ENCODE peak calls at places on chromosomes 13 and 19, in nine cellular contexts. M, A, F, W, Z, G, Q, T and R are unnamed samples.

GRCh38 chr19:46697142-46697960 is 19.6 kb downstream of the PRKD2 start:
- DNase-seq in A (peak; percentile 82), Q (peak; percentile 97), F (no peak), W (peak; percentile 72), T (peak; percentile 15), Z (peak; percentile 51), M (peak; percentile 95), G (peak; percentile 56), R (peak; percentile 67)

GRCh38 chr13:75877092-75877491 is 241.0 kb downstream of the LMO7 start:
- DNase-seq in T (no peak), Z (no peak), F (no peak), M (no peak), W (no peak), A (no peak), Q (no peak), G (no peak), R (no peak)

GRCh38 chr13:106151056-106151699 is 384.3 kb downstream of the EFNB2 start:
- DNase-seq in Q (peak; percentile 41), T (no peak), F (peak; percentile 78), M (no peak), W (no peak), A (peak; percentile 35), Z (peak; percentile 93), G (peak; percentile 100), R (peak; percentile 90)

GRCh38 chr19:47226426-47227346 is 4.3 kb downstream of the BBC3 start:
- DNase-seq in G (peak; percentile 62), A (peak; percentile 84), W (no peak), F (no peak), Z (peak; percentile 76), T (peak; percentile 85), Q (peak; percentile 95), M (peak; percentile 72), R (peak; percentile 83)

GRCh38 chr19:15869109-15869555 is 28.7 kb downstream of the CYP4F2 start:
- DNase-seq in Z (peak; percentile 16), W (peak; percentile 4), F (no peak), G (peak; percentile 1), A (peak; percentile 72), Q (peak; percentile 42), T (peak; percentile 22), M (no peak), R (peak; percentile 5)

GRCh38 chr19:18415177-18415867 is 3.9 kb upstream of the SSBP4 start:
- DNase-seq in A (no peak), W (peak; percentile 72), T (no peak), Z (peak; percentile 87), M (peak; percentile 91), F (no peak), Q (peak; percentile 55), G (peak; percentile 59), R (peak; percentile 96)

GRCh38 chr13:61286148-61286745 is 129.4 kb downstream of the PCDH20 start:
- DNase-seq in Q (no peak), A (no peak), M (no peak), F (no peak), Z (no peak), G (no peak), W (no peak), T (peak; percentile 36), R (no peak)

GRCh38 chr13:39777527-39778061 is 122.1 kb downstream of the COG6 start:
- DNase-seq in F (peak; percentile 79), G (peak; percentile 96), Q (no peak), T (peak; percentile 8), A (peak; percentile 8), W (no peak), M (no peak), Z (peak; percentile 84), R (peak; percentile 97)

GRCh38 chr13:112835796-112836195 is 133.2 kb upstream of the MCF2L start:
- DNase-seq in Z (no peak), F (no peak), A (no peak), M (no peak), W (no peak), G (no peak), Q (no peak), T (no peak), R (no peak)

GRCh38 chr19:16645140-16645539 is 14.8 kb downstream of the SMIM7 start:
- DNase-seq in T (no peak), W (peak; percentile 56), A (no peak), M (no peak), Q (no peak), G (no peak), F (no peak), Z (no peak), R (no peak)

GRCh38 chr19:21569497-21569870 is 64.1 kb downstream of the ZNF429 start:
- DNase-seq in G (peak; percentile 60), Z (no peak), F (no peak), T (peak; percentile 33), Q (peak; percentile 57), A (no peak), M (peak; percentile 60), W (peak; percentile 32), R (peak; percentile 38)

GRCh38 chr13:99288069-99288468 is 19.1 kb downstream of the GPR183 start:
- DNase-seq in Q (no peak), F (no peak), Z (no peak), T (no peak), G (peak; percentile 44), W (no peak), A (no peak), M (no peak), R (no peak)

GRCh38 chr19:12782174-12782423 is 6.7 kb upstream of the HOOK2 start:
- DNase-seq in M (no peak), Z (no peak), F (no peak), W (no peak), G (no peak), T (no peak), Q (no peak), A (no peak), R (no peak)

GRCh38 chr19:12783849-12784393 is 7.4 kb upstream of the JUNB start:
- DNase-seq in Z (no peak), T (no peak), F (no peak), W (no peak), G (no peak), Q (peak; percentile 71), M (peak; percentile 66), A (no peak), R (no peak)

GRCh38 chr19:12783226-12783848 is 7.9 kb upstream of the JUNB start:
- DNase-seq in F (no peak), T (no peak), Z (no peak), A (no peak), W (no peak), M (no peak), G (no peak), Q (no peak), R (no peak)

GRCh38 chr19:12784394-12784870 is 6.9 kb upstream of the JUNB start:
- DNase-seq in Q (no peak), F (no peak), T (no peak), Z (no peak), A (no peak), M (no peak), G (no peak), W (no peak), R (no peak)

GRCh38 chr19:12782424-12783225 is 7.3 kb upstream of the HOOK2 start:
- DNase-seq in G (peak; percentile 83), M (peak; percentile 96), A (no peak), Q (peak; percentile 84), W (peak; percentile 94), T (peak; percentile 87), Z (peak; percentile 91), F (no peak), R (peak; percentile 96)
- H3K4me3 ChIP-seq in G (peak overlapping the region; percentile 50), M (peak overlapping the region; percentile 46), A (peak overlapping the region; percentile 44), Q (peak overlapping the region; percentile 42), W (peak overlapping the region; percentile 39), T (peak overlapping the region; percentile 56), Z (peak overlapping the region; percentile 60), F (peak overlapping the region; percentile 55), R (peak overlapping the region; percentile 43)

DNA sequence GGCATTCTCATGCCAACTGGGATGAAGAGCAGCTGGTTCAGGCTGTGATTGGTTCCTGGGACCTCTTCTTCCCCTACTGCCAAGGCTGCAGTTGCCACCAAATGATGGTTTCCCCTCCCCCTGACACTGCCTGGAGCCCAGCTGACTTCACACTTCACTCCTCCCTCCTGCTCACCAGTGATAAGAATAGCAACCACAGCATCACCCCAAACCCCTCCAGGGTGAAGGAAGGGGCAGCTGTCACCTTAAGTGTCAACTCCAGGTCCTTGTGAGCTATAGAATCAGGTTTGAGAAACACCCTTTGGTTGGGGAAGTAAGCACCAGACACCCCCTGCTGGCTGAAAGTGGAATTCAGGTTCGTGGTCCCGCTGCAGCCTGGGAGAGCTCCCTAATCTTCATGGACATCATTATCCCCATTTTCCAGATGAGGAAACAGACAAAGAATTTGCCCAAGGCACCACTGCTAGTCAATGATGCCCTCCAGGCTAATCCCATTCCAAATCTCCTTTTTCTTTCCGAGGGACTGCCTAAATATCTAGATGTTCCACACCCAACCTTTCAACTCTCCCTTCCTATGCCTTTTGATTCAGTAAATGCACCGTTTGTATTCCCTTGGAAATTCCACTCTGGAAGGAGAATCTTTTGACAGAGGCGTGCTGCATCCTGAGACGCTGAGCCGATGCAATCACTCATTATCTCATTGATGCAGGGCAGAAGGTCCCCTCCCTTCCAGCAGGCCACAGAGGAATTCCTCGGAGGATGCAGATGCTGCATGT is 50.5 kb upstream of the UQCRFS1 start:
- DNase-seq in Q (peak; percentile 49), Z (peak; percentile 55), W (no peak), M (no peak), T (peak; percentile 37), G (no peak), A (peak; percentile 59), F (no peak), R (peak; percentile 55)
- TF ChIP-seq CTCF in Q (peak; percentile 65), Z (peak; percentile 83), W (peak; percentile 68), M (peak; percentile 8), T (peak; percentile 87), G (peak; percentile 75), A (peak; percentile 79), F (peak; percentile 71), R (peak; percentile 88)

GRCh38 chr19:5925830-5926459 is 11.9 kb downstream of the CAPS start:
- DNase-seq in M (no peak), Z (no peak), A (no peak), Q (peak; percentile 56), W (no peak), G (no peak), T (no peak), F (no peak), R (no peak)
- H3K4me3 ChIP-seq in M (no peak overlapping the region), Z (no peak overlapping the region), A (no peak overlapping the region), Q (no peak overlapping the region), W (no peak overlapping the region), G (no peak overlapping the region), T (no peak overlapping the region), F (no peak overlapping the region), R (no peak overlapping the region)

GRCh38 chr19:5078666-5079409 is 109.9 kb downstream of the KDM4B start:
- DNase-seq in M (no peak), F (no peak), Z (no peak), T (no peak), A (no peak), G (no peak), W (no peak), Q (no peak), R (no peak)

GRCh38 chr19:5078179-5078578 is 109.3 kb downstream of the KDM4B start:
- DNase-seq in A (no peak), Z (no peak), F (no peak), W (peak; percentile 40), Q (no peak), G (no peak), T (no peak), M (no peak), R (no peak)

GRCh38 chr19:5080030-5080644 is 111.2 kb downstream of the KDM4B start:
- DNase-seq in M (no peak), F (no peak), W (peak; percentile 42), T (no peak), Q (no peak), G (no peak), Z (no peak), A (no peak), R (no peak)

GRCh38 chr19:5080809-5081208 is 111.9 kb downstream of the KDM4B start:
- DNase-seq in F (no peak), T (no peak), W (no peak), Z (no peak), G (no peak), M (no peak), A (no peak), Q (no peak), R (no peak)

GRCh38 chr19:5079410-5079774 is 110.5 kb downstream of the KDM4B start:
- DNase-seq in F (no peak), G (no peak), Z (no peak), T (peak; percentile 62), M (no peak), Q (no peak), A (no peak), W (no peak), R (no peak)
- TF ChIP-seq CTCF in F (no peak), G (no peak), Z (no peak), T (no peak), M (no peak), Q (no peak), A (no peak), W (no peak), R (no peak)